ENCODE peak calls at places on chromosomes 13 and 19, in six cellular contexts. Q is chondrocyte; S is cardiac fibroblast; L is psoas muscle; E is EL; V is effector CD4-positive, alpha-beta T cell. K is an unnamed sample.

GRCh38 chr13:73551736-73552135 is 492.9 kb downstream of the KLF5 start:
- DNase-seq in Q (no peak), S (no peak), L (no peak), E (no peak), V (no peak), K (no peak)

GRCh38 chr13:20769091-20769490 is 4.7 kb downstream of the EEF1AKMT1 start:
- DNase-seq in Q (no peak), S (peak), L (no peak), E (no peak), V (no peak), K (no peak)

GRCh38 chr13:54144809-54145208 is 1116.2 kb downstream of the OLFM4 start:
- DNase-seq in Q (no peak), S (no peak), L (no peak), E (no peak), V (no peak), K (no peak)

GRCh38 chr19:39363909-39364457 is 21.8 kb downstream of the SAMD4B start:
- DNase-seq in Q (no peak), S (peak), L (peak), E (peak), V (no peak), K (no peak)

GRCh38 chr13:20994441-20994821 is 67.0 kb downstream of the LATS2 start:
- DNase-seq in Q (peak), S (no peak), L (no peak), E (peak), V (no peak), K (no peak)

GRCh38 chr13:42899266-42899665 is 92.8 kb downstream of the EPSTI1 start:
- DNase-seq in Q (no peak), S (no peak), L (no peak), E (no peak), V (no peak), K (no peak)

GRCh38 chr19:3981373-3981735 is 3.9 kb downstream of the EEF2 start:
- DNase-seq in Q (no peak), S (no peak), L (no peak), E (no peak), V (no peak), K (no peak)

GRCh38 chr19:44951179-44952159 is 3.7 kb upstream of the CLPTM1 start:
- DNase-seq in Q (no peak), S (peak), L (peak), E (peak), V (peak), K (peak)

GRCh38 chr19:45455707-45456499 is 11.9 kb upstream of the FOSB start:
- DNase-seq in Q (peak), S (peak), L (peak), E (peak), V (peak), K (peak)

GRCh38 chr19:4140237-4140711 is 13.2 kb upstream of the CREB3L3 start:
- DNase-seq in Q (no peak), S (peak), L (no peak), E (peak), V (no peak), K (no peak)

GRCh38 chr13:46896346-46897138 is at the start of gene HTR2A:
- DNase-seq in Q (no peak), S (peak), L (no peak), E (peak), V (no peak), K (peak)

GRCh38 chr19:3860499-3860898 is 8.3 kb downstream of the ZFR2 start:
- DNase-seq in Q (no peak), S (no peak), L (no peak), E (no peak), V (no peak), K (no peak)

GRCh38 chr19:11384778-11385129 is 640 bp upstream of the EPOR start:
- DNase-seq in Q (no peak), S (no peak), L (no peak), E (no peak), V (no peak), K (no peak)

GRCh38 chr19:58252102-58252685 is 23.5 kb downstream of the ZNF544 start:
- DNase-seq in Q (no peak), S (no peak), L (no peak), E (no peak), V (no peak), K (no peak)

GRCh38 chr19:38653028-38653571 is 5.7 kb downstream of the ACTN4 start:
- DNase-seq in Q (no peak), S (peak), L (no peak), E (no peak), V (no peak), K (peak)

GRCh38 chr13:89865331-89865833 is 1482.1 kb upstream of the MIR17HG start:
- DNase-seq in Q (no peak), S (no peak), L (no peak), E (no peak), V (no peak), K (no peak)

GRCh38 chr19:30357580-30357954 is 14.6 kb upstream of the ZNF536 start:
- DNase-seq in Q (no peak), S (no peak), L (no peak), E (no peak), V (no peak), K (no peak)

GRCh38 chr19:57351867-57352266 is 796 bp downstream of the ZNF304 start:
- DNase-seq in Q (no peak), S (no peak), L (no peak), E (peak), V (no peak), K (no peak)

GRCh38 chr19:38385804-38386257 is 2.0 kb downstream of the GGN start:
- DNase-seq in Q (no peak), S (no peak), L (no peak), E (no peak), V (no peak), K (no peak)

GRCh38 chr19:4088975-4089374 is 22.3 kb upstream of the ZBTB7A start:
- DNase-seq in Q (no peak), S (no peak), L (no peak), E (no peak), V (peak), K (no peak)

GRCh38 chr19:36488118-36488815 is 1.1 kb downstream of the ZNF566 start:
- DNase-seq in Q (no peak), S (no peak), L (no peak), E (peak), V (no peak), K (no peak)

GRCh38 chr13:87674143-87674772 is 3.1 kb downstream of the SLITRK5 start:
- DNase-seq in Q (no peak), S (no peak), L (no peak), E (no peak), V (no peak), K (no peak)

GRCh38 chr13:80523134-80523533 is 182.2 kb upstream of the SPRY2 start:
- DNase-seq in Q (no peak), S (no peak), L (no peak), E (no peak), V (no peak), K (no peak)

GRCh38 chr19:56740478-56740877 is 68.9 kb upstream of the ZNF835 start:
- DNase-seq in Q (no peak), S (no peak), L (no peak), E (no peak), V (no peak), K (no peak)

GRCh38 chr13:110991991-110992508 is 77.2 kb upstream of the ANKRD10 start:
- DNase-seq in Q (no peak), S (no peak), L (no peak), E (no peak), V (no peak), K (no peak)

GRCh38 chr13:74910399-74910798 is 571.6 kb downstream of the TBC1D4 start:
- DNase-seq in Q (no peak), S (no peak), L (no peak), E (no peak), V (no peak), K (no peak)

GRCh38 chr19:47445937-47446402 is 25.7 kb downstream of the SLC8A2 start:
- DNase-seq in Q (no peak), S (peak), L (peak), E (peak), V (peak), K (peak)

GRCh38 chr13:73879346-73880020 is 254.7 kb downstream of the KLF12 start:
- DNase-seq in Q (no peak), S (no peak), L (no peak), E (no peak), V (no peak), K (no peak)

GRCh38 chr13:25687622-25688225 is 315.9 kb downstream of the ATP8A2 start:
- DNase-seq in Q (no peak), S (peak), L (no peak), E (no peak), V (no peak), K (no peak)

GRCh38 chr19:53927745-53928144 is 18.7 kb downstream of the CACNG7 start:
- DNase-seq in Q (no peak), S (peak), L (no peak), E (peak), V (peak), K (peak)

GRCh38 chr13:23851106-23851505 is 38.1 kb downstream of the MIPEP start:
- DNase-seq in Q (no peak), S (peak), L (no peak), E (no peak), V (no peak), K (no peak)

GRCh38 chr19:7191946-7192691 is 102.1 kb downstream of the INSR start:
- DNase-seq in Q (no peak), S (no peak), L (no peak), E (peak), V (peak), K (peak)